ENCODE peak calls at places on chromosome 12, in ten cellular contexts. I is tibial nerve; Q is GM23248; M is tibial artery; Z is psoas muscle; J is CD8-positive, alpha-beta memory T cell; L is WERI-Rb-1; X is dorsolateral prefrontal cortex; A is left lung; B is testis. W is an unnamed sample.

GRCh38 chr12:86530996-86531655 is 274.9 kb upstream of the MGAT4C start:
- DNase-seq in I (no peak), Q (no peak), M (no peak), Z (no peak), J (no peak), L (no peak), X (no peak), A (no peak), B (no peak), W (no peak)

GRCh38 chr12:107580750-107581529 is 104.7 kb upstream of the PWP1 start:
- DNase-seq in I (no peak), Q (peak; percentile 38), M (no peak), Z (no peak), J (no peak), L (no peak), X (no peak), A (no peak), B (peak; percentile 16), W (no peak)

GRCh38 chr12:138898-139534 is 72.4 kb downstream of the IQSEC3 start:
- DNase-seq in I (no peak), Q (peak; percentile 42), M (no peak), Z (peak; percentile 29), J (no peak), L (no peak), X (no peak), A (no peak), B (peak; percentile 42), W (no peak)

GRCh38 chr12:57479376-57480115 is at the start of gene ARHGAP9:
- DNase-seq in I (no peak), Q (no peak), M (no peak), Z (no peak), J (no peak), L (no peak), X (no peak), A (no peak), B (no peak), W (peak; percentile 54)

GRCh38 chr12:3882896-3883564 is 9.8 kb upstream of the PARP11 start:
- DNase-seq in I (no peak), Q (peak; percentile 19), M (no peak), Z (no peak), J (no peak), L (no peak), X (no peak), A (no peak), B (no peak), W (no peak)

GRCh38 chr12:26648066-26648465 is 184.9 kb downstream of the ITPR2 start:
- DNase-seq in I (no peak), Q (no peak), M (no peak), Z (no peak), J (no peak), L (no peak), X (no peak), A (no peak), B (no peak), W (no peak)

GRCh38 chr12:33605776-33606175 is 166.2 kb upstream of the SYT10 start:
- DNase-seq in I (no peak), Q (peak; percentile 3), M (no peak), Z (no peak), J (no peak), L (no peak), X (no peak), A (no peak), B (no peak), W (no peak)

GRCh38 chr12:56487448-56488040 is 417 bp downstream of the GLS2 start:
- DNase-seq in I (no peak), Q (peak; percentile 48), M (no peak), Z (peak; percentile 46), J (no peak), L (peak; percentile 66), X (peak; percentile 58), A (peak; percentile 55), B (peak; percentile 34), W (peak; percentile 13)

DNA sequence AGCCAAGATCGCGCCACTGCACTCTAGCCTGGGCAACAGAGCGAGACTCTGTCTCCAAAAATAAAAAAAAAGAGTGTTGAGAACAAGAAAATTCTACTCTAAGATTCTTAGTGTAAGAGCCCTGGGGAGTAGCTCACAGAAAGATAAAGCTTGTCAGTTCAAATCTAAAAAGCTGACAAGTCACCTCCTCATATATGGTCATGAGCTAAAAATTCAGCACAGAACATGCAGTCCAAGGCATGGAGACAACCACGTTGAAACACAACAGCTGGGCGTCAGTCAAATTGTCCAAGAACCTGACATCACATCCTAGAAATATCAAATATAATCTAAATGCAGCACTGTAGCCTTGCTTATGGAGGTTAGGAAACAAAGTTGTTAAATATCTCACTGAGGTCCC is 47.8 kb downstream of the CLIP1 start:
- DNase-seq in I (no peak), Q (no peak), M (peak; percentile 77), Z (no peak), J (no peak), L (no peak), X (no peak), A (no peak), B (no peak), W (no peak)
- H3K27ac ChIP-seq in I (no peak overlapping the region), Q (no peak overlapping the region), M (peak overlapping the region; percentile 78), Z (peak overlapping the region; percentile 89), J (no peak overlapping the region), L (no peak overlapping the region), X (peak overlapping the region; percentile 74), A (no peak overlapping the region), B (no peak overlapping the region), W (no peak overlapping the region)

GRCh38 chr12:52009081-52009751 is 2.5 kb downstream of the TAMALIN start:
- DNase-seq in I (no peak), Q (no peak), M (no peak), Z (no peak), J (no peak), L (no peak), X (no peak), A (no peak), B (no peak), W (no peak)

GRCh38 chr12:52010692-52011601 is 4.2 kb downstream of the TAMALIN start:
- DNase-seq in I (no peak), Q (no peak), M (no peak), Z (no peak), J (no peak), L (no peak), X (no peak), A (no peak), B (no peak), W (no peak)

GRCh38 chr12:52013626-52014310 is 7.0 kb downstream of the TAMALIN start:
- DNase-seq in I (no peak), Q (no peak), M (no peak), Z (no peak), J (no peak), L (no peak), X (no peak), A (no peak), B (no peak), W (no peak)

GRCh38 chr12:52010152-52010622 is 3.4 kb downstream of the TAMALIN start:
- DNase-seq in I (peak; percentile 76), Q (peak; percentile 72), M (peak; percentile 84), Z (peak; percentile 81), J (no peak), L (peak; percentile 58), X (peak; percentile 84), A (peak; percentile 85), B (peak; percentile 83), W (no peak)

GRCh38 chr12:52011602-52012214 is 5.0 kb downstream of the TAMALIN start:
- DNase-seq in I (no peak), Q (no peak), M (no peak), Z (no peak), J (no peak), L (no peak), X (no peak), A (no peak), B (no peak), W (no peak)
- H3K27me3 ChIP-seq in I (no peaks in the 10 kb centered on the region), Q (no peaks in the 10 kb centered on the region), M (peaks cover 33% of the 10 kb centered on the region), Z (no peaks in the 10 kb centered on the region), J (no peaks in the 10 kb centered on the region), L (no peaks in the 10 kb centered on the region), X (peaks cover 4% of the 10 kb centered on the region), A (peaks cover 33% of the 10 kb centered on the region), B (no peaks in the 10 kb centered on the region), W (no peaks in the 10 kb centered on the region)

GRCh38 chr12:108770963-108771362 is 39.6 kb upstream of the CORO1C start:
- DNase-seq in I (no peak), Q (no peak), M (no peak), Z (no peak), J (no peak), L (no peak), X (no peak), A (no peak), B (no peak), W (no peak)

GRCh38 chr12:108773798-108774788 is 42.8 kb upstream of the CORO1C start:
- DNase-seq in I (peak; percentile 70), Q (peak; percentile 85), M (peak; percentile 97), Z (peak; percentile 85), J (no peak), L (peak; percentile 17), X (peak; percentile 85), A (peak; percentile 69), B (peak; percentile 85), W (no peak)

GRCh38 chr12:108770269-108770829 is 39.0 kb upstream of the CORO1C start:
- DNase-seq in I (no peak), Q (no peak), M (no peak), Z (no peak), J (no peak), L (no peak), X (no peak), A (no peak), B (no peak), W (no peak)

GRCh38 chr12:108772247-108772646 is 40.9 kb upstream of the CORO1C start:
- DNase-seq in I (no peak), Q (peak; percentile 22), M (no peak), Z (peak; percentile 54), J (no peak), L (peak; percentile 48), X (no peak), A (no peak), B (no peak), W (no peak)

DNA sequence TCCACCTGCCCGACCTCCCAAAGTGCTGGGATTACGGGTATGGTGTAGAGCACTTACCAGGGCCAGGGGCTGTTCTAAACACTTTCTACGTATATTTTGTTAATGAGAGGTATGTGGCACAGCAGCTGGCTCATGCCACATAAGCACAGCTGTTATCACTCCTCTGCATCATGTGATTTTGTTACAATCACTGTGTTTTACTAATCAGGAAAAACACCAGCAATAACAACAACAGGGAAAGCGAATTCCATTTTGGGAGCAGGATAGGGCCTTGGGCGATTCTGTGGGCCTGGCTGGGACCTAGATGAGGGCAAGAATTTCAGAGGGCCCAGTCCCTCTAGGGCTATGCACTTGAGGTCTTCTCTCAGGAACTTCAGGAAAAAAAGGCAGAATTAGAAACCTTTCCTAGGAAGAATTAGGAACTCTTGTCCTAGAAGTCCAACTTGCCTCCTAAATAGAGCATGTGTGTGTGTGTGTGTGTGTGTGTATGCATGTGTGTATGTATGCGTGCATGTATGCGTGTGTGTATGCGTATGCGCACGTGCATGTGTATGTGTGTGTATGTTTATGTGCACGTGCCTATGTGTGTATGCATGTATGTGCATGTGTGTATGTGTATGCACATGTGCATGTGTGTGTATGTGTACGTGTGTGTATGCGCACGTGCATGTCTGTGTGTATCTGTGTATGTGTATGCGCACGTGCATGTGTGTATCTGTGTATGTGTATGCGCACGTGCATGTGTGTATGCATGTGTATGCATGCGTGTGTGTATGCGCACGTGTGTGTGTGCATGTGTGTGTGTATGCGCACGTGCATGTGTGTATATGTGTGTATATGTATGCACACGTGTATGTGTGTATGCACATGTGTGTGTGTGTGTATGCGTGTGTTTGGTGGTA is 41.8 kb upstream of the CORO1C start:
- DNase-seq in I (no peak), Q (no peak), M (no peak), Z (no peak), J (no peak), L (no peak), X (no peak), A (no peak), B (no peak), W (no peak)
- H3K27ac ChIP-seq in I (peak overlapping the region; percentile 52), Q (no peak overlapping the region), M (peak overlapping the region; percentile 62), Z (peak overlapping the region; percentile 78), J (no peak overlapping the region), L (no peak overlapping the region), X (peak overlapping the region; percentile 69), A (no peak overlapping the region), B (no peak overlapping the region), W (no peak overlapping the region)

GRCh38 chr12:113645183-113645582 is 173.5 kb upstream of the LHX5 start:
- DNase-seq in I (no peak), Q (no peak), M (no peak), Z (no peak), J (no peak), L (no peak), X (no peak), A (no peak), B (no peak), W (no peak)
- H3K27me3 ChIP-seq in I (no peaks in the 10 kb centered on the region), Q (no peaks in the 10 kb centered on the region), M (peaks cover 43% of the 10 kb centered on the region), Z (no peaks in the 10 kb centered on the region), J (no peaks in the 10 kb centered on the region), L (no peaks in the 10 kb centered on the region), X (peaks cover 35% of the 10 kb centered on the region), A (peaks cover 95% of the 10 kb centered on the region), B (no peaks in the 10 kb centered on the region), W (peaks cover 28% of the 10 kb centered on the region)

W was measured in CD4-positive, alpha-beta T cell.